ENCODE peak calls at places on chromosomes 1 and 21, in four cellular contexts. Z, G, R and H are unnamed samples.

GRCh38 chr21:38751379-38752050 is 54.2 kb upstream of the ETS2 start:
- DNase-seq in Z (no peak), G (no peak), R (no peak), H (no peak)

GRCh38 chr1:234708700-234709395 is 98.9 kb upstream of the IRF2BP2 start:
- DNase-seq in Z (no peak), G (no peak), R (no peak), H (no peak)

GRCh38 chr1:23020731-23021130 is 1.5 kb downstream of the KDM1A start:
- DNase-seq in Z (no peak), G (no peak), R (no peak), H (no peak)

GRCh38 chr21:22516230-22516629 is 1518.0 kb downstream of the NCAM2 start:
- DNase-seq in Z (no peak), G (no peak), R (no peak), H (no peak)

GRCh38 chr1:165240486-165240885 is 116.0 kb downstream of the LMX1A start:
- DNase-seq in Z (no peak), G (no peak), R (no peak), H (no peak)

GRCh38 chr1:32606972-32607371 is 43.4 kb downstream of the ZBTB8OS start:
- DNase-seq in Z (no peak), G (no peak), R (no peak), H (no peak)

GRCh38 chr1:55572878-55573734 is 357.9 kb upstream of the USP24 start:
- DNase-seq in Z (peak), G (no peak), R (no peak), H (peak)

GRCh38 chr21:43359081-43359822 is 67.7 kb downstream of the SIK1 start:
- DNase-seq in Z (no peak), G (no peak), R (no peak), H (no peak)

GRCh38 chr1:150555198-150555970 is 6.2 kb downstream of the ADAMTSL4 start:
- DNase-seq in Z (no peak), G (no peak), R (no peak), H (no peak)

GRCh38 chr21:38323721-38324591 is 67.2 kb downstream of the KCNJ15 start:
- DNase-seq in Z (peak), G (no peak), R (peak), H (peak)

GRCh38 chr1:176934370-176934769 is 230.1 kb downstream of the ASTN1 start:
- DNase-seq in Z (no peak), G (no peak), R (no peak), H (no peak)

GRCh38 chr1:201591348-201591747 is 52.4 kb downstream of the NAV1 start:
- DNase-seq in Z (no peak), G (no peak), R (no peak), H (no peak)

GRCh38 chr1:63322944-63323865 is 838 bp downstream of the FOXD3 start:
- DNase-seq in Z (peak), G (no peak), R (no peak), H (peak)

GRCh38 chr1:232226197-232226681 is 403.7 kb downstream of the SIPA1L2 start:
- DNase-seq in Z (peak), G (no peak), R (peak), H (peak)

GRCh38 chr1:45619149-45619921 is 4.5 kb downstream of the CCDC17 start:
- DNase-seq in Z (no peak), G (no peak), R (no peak), H (no peak)

GRCh38 chr1:208219098-208219658 is 25.0 kb downstream of the PLXNA2 start:
- DNase-seq in Z (no peak), G (no peak), R (no peak), H (no peak)

GRCh38 chr1:20355828-20356735 is 65.4 kb downstream of the VWA5B1 start:
- DNase-seq in Z (no peak), G (no peak), R (no peak), H (no peak)

GRCh38 chr1:205191617-205192016 is 19.9 kb downstream of the DSTYK start:
- DNase-seq in Z (no peak), G (no peak), R (no peak), H (no peak)

GRCh38 chr1:26971590-26971989 is 11.3 kb upstream of the KDF1 start:
- DNase-seq in Z (no peak), G (no peak), R (no peak), H (no peak)

GRCh38 chr1:97668945-97669344 is 251.9 kb downstream of the DPYD start:
- DNase-seq in Z (peak), G (no peak), R (peak), H (peak)

GRCh38 chr1:27099154-27099903 is 55.6 kb downstream of the SLC9A1 start:
- DNase-seq in Z (peak), G (no peak), R (peak), H (peak)

GRCh38 chr1:26900001-26900814 is at the start of gene GPATCH3:
- DNase-seq in Z (peak), G (peak), R (peak), H (peak)

GRCh38 chr1:246497331-246497915 is 9.7 kb downstream of the SMYD3 start:
- DNase-seq in Z (peak), G (no peak), R (peak), H (peak)

GRCh38 chr1:4674117-4674516 is 19.7 kb downstream of the AJAP1 start:
- DNase-seq in Z (no peak), G (no peak), R (no peak), H (no peak)

DNA sequence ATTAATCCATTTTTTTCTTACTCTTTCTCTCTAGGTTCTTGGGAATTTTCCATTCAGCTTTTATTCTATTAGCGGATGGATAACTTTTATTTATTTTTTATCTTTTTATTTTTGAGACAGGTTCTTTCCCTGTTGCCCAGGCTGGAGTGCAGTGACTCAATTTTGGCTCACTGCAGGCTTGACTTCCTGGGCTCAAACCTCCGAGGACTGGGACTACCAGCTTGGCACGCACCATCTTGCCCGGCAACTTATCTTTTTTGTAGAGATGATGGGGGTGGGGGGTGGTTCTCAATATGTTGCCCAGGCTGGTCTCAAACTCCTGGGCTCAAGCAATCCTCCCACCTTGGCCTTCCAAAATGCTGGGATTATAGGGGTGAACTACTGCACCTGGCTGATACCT is 36.1 kb upstream of the CHIT1 start:
- DNase-seq in Z (no peak), G (no peak), R (no peak), H (no peak)
- TF ChIP-seq CTCF in Z (no peak), G (no peak), R (no peak), H (no peak)

GRCh38 chr1:223836586-223836985 is 9.2 kb downstream of the TP53BP2 start:
- DNase-seq in Z (no peak), G (no peak), R (no peak), H (no peak)

GRCh38 chr1:223840254-223840653 is 5.5 kb downstream of the TP53BP2 start:
- DNase-seq in Z (no peak), G (no peak), R (no peak), H (no peak)

GRCh38 chr1:223837687-223838086 is 8.1 kb downstream of the TP53BP2 start:
- DNase-seq in Z (no peak), G (no peak), R (no peak), H (no peak)

GRCh38 chr1:223837206-223837605 is 8.5 kb downstream of the TP53BP2 start:
- DNase-seq in Z (no peak), G (no peak), R (peak), H (no peak)

DNA sequence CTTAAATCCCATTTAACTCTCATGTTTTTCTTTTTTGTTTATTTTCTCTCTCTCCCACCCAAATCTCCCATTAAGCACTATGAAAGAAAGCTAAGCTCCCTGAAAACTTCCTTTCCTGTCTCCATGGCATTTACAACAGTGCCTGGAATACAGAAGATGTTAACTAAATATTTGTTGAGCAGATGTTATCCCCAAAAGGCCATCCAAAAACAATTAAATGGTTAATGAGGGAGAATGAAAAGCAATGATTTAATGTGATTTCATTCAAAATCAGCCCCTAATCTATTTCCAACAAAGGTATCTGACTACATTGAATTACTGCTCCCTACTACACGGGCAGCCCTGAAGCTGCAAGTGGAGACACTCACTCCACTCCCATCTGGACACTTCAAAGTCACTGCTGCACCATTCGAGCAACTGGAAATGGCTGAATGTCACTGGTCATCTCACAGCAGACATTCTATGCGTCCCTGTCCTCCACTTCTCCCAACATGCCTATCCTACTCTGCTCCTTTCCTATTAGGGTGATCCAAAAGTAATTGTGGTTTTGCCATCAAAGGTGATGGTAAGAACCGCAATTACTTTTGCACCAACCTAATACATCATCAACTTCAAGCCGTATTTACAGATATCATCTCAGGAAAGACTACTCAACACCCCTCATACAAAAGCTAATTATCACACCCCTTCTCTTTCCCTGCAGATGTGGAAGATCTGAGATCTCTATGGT is 7.5 kb downstream of the TP53BP2 start:
- DNase-seq in Z (no peak), G (no peak), R (no peak), H (no peak)
- H3K4me3 ChIP-seq in Z (no peak), G (no peak), R (no peak), H (no peak)

GRCh38 chr1:25628741-25629421 is 12.3 kb downstream of the MAN1C1 start:
- DNase-seq in Z (no peak), G (no peak), R (no peak), H (no peak)

GRCh38 chr1:25629836-25630235 is 13.2 kb downstream of the MAN1C1 start:
- DNase-seq in Z (no peak), G (no peak), R (no peak), H (no peak)

GRCh38 chr1:25634896-25635295 is 18.3 kb downstream of the MAN1C1 start:
- DNase-seq in Z (no peak), G (no peak), R (no peak), H (no peak)

GRCh38 chr1:25626018-25626417 is 9.4 kb downstream of the MAN1C1 start:
- DNase-seq in Z (no peak), G (no peak), R (no peak), H (no peak)

GRCh38 chr1:25631750-25632495 is 15.3 kb downstream of the MAN1C1 start:
- DNase-seq in Z (no peak), G (no peak), R (peak), H (no peak)
- TF ChIP-seq CTCF in Z (no peak), G (no peak), R (no peak), H (no peak)

GRCh38 chr1:51559064-51559500 is 40.0 kb upstream of the EPS15 start:
- DNase-seq in Z (no peak), G (no peak), R (peak), H (no peak)
- H3K4me3 ChIP-seq in Z (no peak), G (no peak), R (no peak), H (no peak)